ENCODE peak calls at places on chromosomes 3 and 15, in four cellular contexts. X is effector CD4-positive, alpha-beta T cell; A is activated CD4-positive, alpha-beta T cell treated with anti-CD3 and anti-CD28 coated beads, Interleukin-2, amount 50 U/mL, for 1 hour; Z is tibial artery. V is an unnamed sample.

GRCh38 chr3:99131876-99132275 is 230.4 kb upstream of the DCBLD2 start:
- DNase-seq in X (no peak), A (no peak), Z (no peak), V (no peak)

GRCh38 chr15:78850926-78851600 is 21.6 kb upstream of the MORF4L1 start:
- DNase-seq in A (no peak), X (no peak), Z (no peak), V (no peak)

GRCh38 chr3:39423571-39423970 is 17.1 kb downstream of the RPSA start:
- DNase-seq in X (no peak), Z (no peak), A (no peak), V (no peak)

GRCh38 chr15:87267798-87268197 is 988.7 kb downstream of the NTRK3 start:
- DNase-seq in A (no peak), X (no peak), Z (no peak), V (no peak)

GRCh38 chr3:127535901-127536817 is 54.4 kb downstream of the TPRA1 start:
- DNase-seq in Z (peak; percentile 40), A (no peak), X (no peak), V (no peak)

GRCh38 chr3:42081814-42082473 is 9.2 kb upstream of the TRAK1 start:
- DNase-seq in A (no peak), Z (no peak), X (no peak), V (no peak)

GRCh38 chr3:100260081-100260684 is 609 bp upstream of the TBC1D23 start:
- DNase-seq in A (no peak), X (no peak), Z (peak; percentile 73), V (peak; percentile 49)

GRCh38 chr3:48567090-48567489 is 3.5 kb upstream of the UCN2 start:
- DNase-seq in X (no peak), Z (no peak), A (no peak), V (no peak)

GRCh38 chr15:55990986-55991385 is 2.4 kb downstream of the NEDD4 start:
- DNase-seq in Z (no peak), X (no peak), A (no peak), V (no peak)

GRCh38 chr3:632571-633170 is 436.1 kb downstream of the CHL1 start:
- DNase-seq in A (no peak), Z (no peak), X (no peak), V (peak; percentile 46)

GRCh38 chr15:90126457-90127435 is 24.5 kb upstream of the IDH2 start:
- DNase-seq in X (no peak), Z (no peak), A (no peak), V (no peak)

GRCh38 chr3:4977001-4977888 is 2.0 kb upstream of the BHLHE40 start:
- DNase-seq in X (peak; percentile 33), A (peak; percentile 41), Z (peak; percentile 95), V (peak; percentile 89)

GRCh38 chr3:76199382-76199781 is 414.0 kb upstream of the ZNF717 start:
- DNase-seq in X (no peak), A (no peak), Z (no peak), V (no peak)

GRCh38 chr3:157541506-157542236 is 38.5 kb upstream of the VEPH1 start:
- DNase-seq in X (no peak), A (no peak), Z (no peak), V (no peak)

GRCh38 chr3:62631471-62631870 is 243.7 kb downstream of the CADPS start:
- DNase-seq in X (no peak), Z (no peak), A (no peak), V (no peak)

GRCh38 chr15:85142324-85142723 is 160.7 kb downstream of the PDE8A start:
- DNase-seq in Z (no peak), X (no peak), A (no peak), V (no peak)

GRCh38 chr3:45170071-45170470 is 23.9 kb upstream of the CDCP1 start:
- DNase-seq in X (no peak), A (no peak), Z (no peak), V (no peak)

GRCh38 chr15:59918994-59919951 is 84.8 kb upstream of the FOXB1 start:
- DNase-seq in A (no peak), Z (no peak), X (no peak), V (no peak)

GRCh38 chr3:59482684-59483083 is 432.9 kb upstream of the CFAP20DC start:
- DNase-seq in X (no peak), Z (no peak), A (no peak), V (no peak)

GRCh38 chr15:62533687-62534086 is 368.6 kb upstream of the C2CD4B start:
- DNase-seq in X (no peak), Z (no peak), A (no peak), V (no peak)

GRCh38 chr3:13077431-13078157 is 4.4 kb upstream of the IQSEC1 start:
- DNase-seq in X (no peak), A (no peak), Z (peak; percentile 94), V (no peak)

GRCh38 chr3:25973111-25973510 is 183.2 kb downstream of the OXSM start:
- DNase-seq in Z (no peak), A (no peak), X (no peak), V (no peak)

GRCh38 chr15:42784705-42785104 is 47.8 kb upstream of the CDAN1 start:
- DNase-seq in Z (no peak), X (no peak), A (no peak), V (no peak)

GRCh38 chr15:39640665-39641064 is 59.8 kb downstream of the THBS1 start:
- DNase-seq in X (no peak), Z (no peak), A (no peak), V (no peak)

GRCh38 chr3:32961189-32961715 is 9.8 kb downstream of the CCR4 start:
- DNase-seq in X (peak; percentile 29), A (peak; percentile 36), Z (no peak), V (peak; percentile 38)

GRCh38 chr15:100772478-100773378 is 106.9 kb upstream of the ALDH1A3 start:
- DNase-seq in Z (no peak), X (no peak), A (no peak), V (no peak)

GRCh38 chr15:34435658-34436057 is 1.9 kb downstream of the GOLGA8A start:
- DNase-seq in Z (no peak), X (no peak), A (no peak), V (no peak)

GRCh38 chr15:90209591-90209990 is 8.5 kb downstream of the SEMA4B start:
- DNase-seq in Z (no peak), A (no peak), X (no peak), V (no peak)

GRCh38 chr3:55180936-55181535 is 253.2 kb upstream of the LRTM1 start:
- DNase-seq in Z (no peak), X (no peak), A (no peak), V (no peak)

GRCh38 chr3:41234823-41235722 is 35.8 kb downstream of the CTNNB1 start:
- DNase-seq in A (no peak), Z (no peak), X (no peak), V (no peak)

GRCh38 chr3:116815831-116816588 is 106.4 kb downstream of the TUSC7 start:
- DNase-seq in X (no peak), A (no peak), Z (no peak), V (peak; percentile 42)

GRCh38 chr3:14450922-14451606 is 48.7 kb downstream of the SLC6A6 start:
- DNase-seq in Z (no peak), X (no peak), A (no peak), V (no peak)

GRCh38 chr3:31106204-31106603 is 211.7 kb upstream of the GADL1 start:
- DNase-seq in X (no peak), A (no peak), Z (no peak), V (peak; percentile 46)

GRCh38 chr3:12496453-12496761 is 12.1 kb downstream of the TSEN2 start:
- DNase-seq in Z (no peak), A (no peak), X (no peak), V (no peak)

GRCh38 chr3:146476094-146476740 is 6.9 kb upstream of the PLSCR2 start:
- DNase-seq in Z (no peak), A (no peak), X (no peak), V (no peak)

GRCh38 chr3:19270471-19270870 is 122.2 kb downstream of the KCNH8 start:
- DNase-seq in Z (no peak), X (no peak), A (no peak), V (no peak)

V was measured in ureter.